ENCODE peak calls at places on chromosomes 11 and 22, in four cellular contexts. Y is M059J, Z is fibroblast of pulmonary artery, W is NCI-H187. R is an unnamed sample.

GRCh38 chr22:30252411-30253204 is 6.0 kb upstream of the LIF start:
- DNase-seq in Y (peak), Z (no peak), W (no peak), R (no peak)

GRCh38 chr11:65170058-65170534 is at the start of gene SPDYC:
- DNase-seq in Y (no peak), Z (no peak), W (no peak), R (no peak)

GRCh38 chr22:22810018-22810427 is 77.6 kb upstream of the IGLL5 start:
- DNase-seq in Y (peak), Z (peak), W (no peak), R (no peak)

GRCh38 chr22:48665286-48666010 is 1162.2 kb downstream of the BRD1 start:
- DNase-seq in Y (no peak), Z (no peak), W (no peak), R (no peak)

GRCh38 chr22:27988704-27989103 is 69.6 kb upstream of the PITPNB start:
- DNase-seq in Y (no peak), Z (no peak), W (no peak), R (no peak)

GRCh38 chr22:20305894-20306645 is 13.8 kb downstream of the DGCR6L start:
- DNase-seq in Y (no peak), Z (no peak), W (no peak), R (no peak)

GRCh38 chr11:132734217-132734616 is 798.1 kb downstream of the OPCML start:
- DNase-seq in Y (peak), Z (peak), W (no peak), R (no peak)

GRCh38 chr11:1938343-1939005 is 8.7 kb upstream of the MRPL23 start:
- DNase-seq in Y (no peak), Z (no peak), W (no peak), R (no peak)

GRCh38 chr11:2289859-2290258 is 11.9 kb downstream of the C11orf21 start:
- DNase-seq in Y (no peak), Z (no peak), W (no peak), R (no peak)

GRCh38 chr11:112931686-112932085 is 29.5 kb upstream of the NCAM1 start:
- DNase-seq in Y (no peak), Z (no peak), W (no peak), R (no peak)

GRCh38 chr22:43296279-43296902 is 46.8 kb downstream of the SCUBE1 start:
- DNase-seq in Y (no peak), Z (no peak), W (no peak), R (no peak)

GRCh38 chr11:108967571-108967970 is 302.7 kb downstream of the DDX10 start:
- DNase-seq in Y (no peak), Z (no peak), W (no peak), R (peak)

GRCh38 chr11:13268791-13269190 is 8.8 kb upstream of the BMAL1 start:
- DNase-seq in Y (no peak), Z (no peak), W (no peak), R (no peak)

GRCh38 chr11:102868359-102868758 is 6.4 kb downstream of the MMP12 start:
- DNase-seq in Y (peak), Z (peak), W (no peak), R (peak)

GRCh38 chr11:122153746-122154145 is 37.7 kb upstream of the BLID start:
- DNase-seq in Y (no peak), Z (no peak), W (no peak), R (no peak)

GRCh38 chr22:31124290-31124689 is 1.5 kb downstream of the INPP5J start:
- DNase-seq in Y (no peak), Z (no peak), W (no peak), R (no peak)

GRCh38 chr11:77187776-77188175 is 59.7 kb downstream of the MYO7A start:
- DNase-seq in Y (no peak), Z (no peak), W (no peak), R (no peak)

GRCh38 chr11:1740786-1741530 is 9.4 kb downstream of the IFITM10 start:
- DNase-seq in Y (peak), Z (no peak), W (no peak), R (no peak)

GRCh38 chr11:125082040-125082439 is 18.9 kb downstream of the SLC37A2 start:
- DNase-seq in Y (no peak), Z (no peak), W (no peak), R (no peak)

GRCh38 chr11:83819936-83820549 is 533.9 kb upstream of the CCDC90B start:
- DNase-seq in Y (peak), Z (peak), W (peak), R (peak)

GRCh38 chr22:39449708-39450107 is 7.1 kb upstream of the MGAT3 start:
- DNase-seq in Y (no peak), Z (no peak), W (no peak), R (no peak)

GRCh38 chr11:69398529-69399492 is 82.7 kb upstream of the LINC01488 start:
- DNase-seq in Y (peak), Z (no peak), W (no peak), R (no peak)

GRCh38 chr22:27317156-27317555 is 484.4 kb downstream of the MN1 start:
- DNase-seq in Y (peak), Z (peak), W (no peak), R (peak)

GRCh38 chr11:1765871-1766718 is 2.4 kb upstream of the CTSD start:
- DNase-seq in Y (no peak), Z (no peak), W (no peak), R (no peak)

GRCh38 chr11:123413636-123414035 is 16.4 kb upstream of the GRAMD1B start:
- DNase-seq in Y (peak), Z (peak), W (no peak), R (no peak)

GRCh38 chr22:39880722-39881121 is 12.8 kb downstream of the ENTHD1 start:
- DNase-seq in Y (no peak), Z (no peak), W (no peak), R (no peak)

GRCh38 chr11:12050470-12050891 is 42.1 kb upstream of the DKK3 start:
- DNase-seq in Y (no peak), Z (no peak), W (no peak), R (no peak)

GRCh38 chr11:21625982-21626381 is 566.9 kb upstream of the ANO5 start:
- DNase-seq in Y (peak), Z (no peak), W (no peak), R (no peak)

GRCh38 chr11:116793476-116794096 is 1.9 kb upstream of the APOA5 start:
- DNase-seq in Y (peak), Z (peak), W (no peak), R (no peak)

GRCh38 chr11:33690290-33691050 is 10.2 kb downstream of the C11orf91 start:
- DNase-seq in Y (peak), Z (peak), W (no peak), R (peak)

GRCh38 chr11:1870721-1871466 is 18.0 kb downstream of the LSP1 start:
- DNase-seq in Y (no peak), Z (no peak), W (no peak), R (peak)

GRCh38 chr22:50319503-50319951 is 7.3 kb downstream of the DENND6B start:
- DNase-seq in Y (no peak), Z (no peak), W (no peak), R (no peak)